ENCODE peak calls at places on chromosomes 11 and 22, in ten cellular contexts. W is cardiac muscle cell, E is WTC11, S is foreskin fibroblast, H is endodermal cell, Z is nephron progenitor cell, D is cardiac fibroblast, Q is PC-9, U is AG10803, V is left lung. G is an unnamed sample.

GRCh38 chr11:8083871-8084281 is 2.9 kb downstream of the TUB start:
- DNase-seq in W (no peak), E (no peak), S (no peak), H (peak), Z (no peak), D (no peak), Q (no peak), U (no peak), V (no peak), G (no peak)

GRCh38 chr11:108025387-108026080 is 16.8 kb downstream of the CUL5 start:
- DNase-seq in W (no peak), E (no peak), S (no peak), H (no peak), Z (no peak), D (no peak), Q (no peak), U (no peak), V (no peak), G (no peak)

GRCh38 chr22:41382610-41383009 is 868 bp downstream of the TEF start:
- DNase-seq in W (no peak), E (no peak), S (peak), H (no peak), Z (no peak), D (no peak), Q (no peak), U (peak), V (no peak), G (no peak)

GRCh38 chr22:23237201-23237798 is 57.0 kb downstream of the BCR start:
- DNase-seq in W (peak), E (peak), S (peak), H (peak), Z (peak), D (peak), Q (no peak), U (no peak), V (no peak), G (no peak)

GRCh38 chr11:117090111-117090706 is 8.0 kb downstream of the SIK3 start:
- DNase-seq in W (no peak), E (no peak), S (no peak), H (no peak), Z (no peak), D (no peak), Q (peak), U (no peak), V (no peak), G (no peak)

GRCh38 chr22:49754674-49755590 is 72.7 kb downstream of the BRD1 start:
- DNase-seq in W (no peak), E (no peak), S (no peak), H (peak), Z (no peak), D (no peak), Q (no peak), U (no peak), V (no peak), G (no peak)

GRCh38 chr11:38788591-38788990 is 2190.6 kb upstream of the RAG2 start:
- DNase-seq in W (no peak), E (no peak), S (no peak), H (no peak), Z (no peak), D (peak), Q (no peak), U (no peak), V (no peak), G (no peak)

GRCh38 chr22:17436382-17436951 is 67.2 kb downstream of the CECR2 start:
- DNase-seq in W (peak), E (no peak), S (no peak), H (no peak), Z (peak), D (peak), Q (no peak), U (no peak), V (peak), G (no peak)

GRCh38 chr11:103433380-103433779 is 324.2 kb downstream of the DYNC2H1 start:
- DNase-seq in W (peak), E (no peak), S (peak), H (no peak), Z (no peak), D (peak), Q (peak), U (peak), V (no peak), G (peak)

GRCh38 chr11:34417203-34417602 is 21.5 kb upstream of the CAT start:
- DNase-seq in W (no peak), E (no peak), S (no peak), H (no peak), Z (no peak), D (no peak), Q (no peak), U (no peak), V (no peak), G (no peak)

GRCh38 chr11:133530501-133530835 is 1.8 kb downstream of the OPCML start:
- DNase-seq in W (no peak), E (peak), S (no peak), H (peak), Z (no peak), D (no peak), Q (no peak), U (no peak), V (no peak), G (no peak)

GRCh38 chr11:27694992-27695391 is 5.3 kb downstream of the BDNF start:
- DNase-seq in W (peak), E (no peak), S (no peak), H (no peak), Z (no peak), D (peak), Q (no peak), U (peak), V (no peak), G (no peak)

GRCh38 chr11:92740251-92740650 is 229.2 kb upstream of the MTNR1B start:
- DNase-seq in W (no peak), E (no peak), S (no peak), H (no peak), Z (no peak), D (no peak), Q (no peak), U (no peak), V (no peak), G (no peak)

GRCh38 chr11:92738281-92738680 is 231.2 kb upstream of the MTNR1B start:
- DNase-seq in W (peak), E (no peak), S (no peak), H (no peak), Z (no peak), D (peak), Q (no peak), U (peak), V (no peak), G (no peak)

GRCh38 chr11:92739020-92739419 is 230.4 kb upstream of the MTNR1B start:
- DNase-seq in W (peak), E (no peak), S (peak), H (no peak), Z (no peak), D (peak), Q (no peak), U (peak), V (no peak), G (no peak)

GRCh38 chr11:92735039-92735438 is 234.4 kb upstream of the MTNR1B start:
- DNase-seq in W (peak), E (no peak), S (no peak), H (no peak), Z (no peak), D (no peak), Q (no peak), U (no peak), V (no peak), G (no peak)
- TF ChIP-seq CTCF in W (peak), E (no peak), S (peak), H (peak), Z (peak), D (peak), Q (peak), U (peak), V (no peak), G (peak)

GRCh38 chr11:2825261-2825885 is 60.2 kb downstream of the CDKN1C start:
- DNase-seq in W (peak), E (no peak), S (peak), H (no peak), Z (no peak), D (peak), Q (peak), U (peak), V (peak), G (peak)
- TF ChIP-seq CTCF in W (no peak), E (no peak), S (no peak), H (no peak), Z (no peak), D (peak), Q (no peak), U (peak), V (peak), G (peak)

DNA sequence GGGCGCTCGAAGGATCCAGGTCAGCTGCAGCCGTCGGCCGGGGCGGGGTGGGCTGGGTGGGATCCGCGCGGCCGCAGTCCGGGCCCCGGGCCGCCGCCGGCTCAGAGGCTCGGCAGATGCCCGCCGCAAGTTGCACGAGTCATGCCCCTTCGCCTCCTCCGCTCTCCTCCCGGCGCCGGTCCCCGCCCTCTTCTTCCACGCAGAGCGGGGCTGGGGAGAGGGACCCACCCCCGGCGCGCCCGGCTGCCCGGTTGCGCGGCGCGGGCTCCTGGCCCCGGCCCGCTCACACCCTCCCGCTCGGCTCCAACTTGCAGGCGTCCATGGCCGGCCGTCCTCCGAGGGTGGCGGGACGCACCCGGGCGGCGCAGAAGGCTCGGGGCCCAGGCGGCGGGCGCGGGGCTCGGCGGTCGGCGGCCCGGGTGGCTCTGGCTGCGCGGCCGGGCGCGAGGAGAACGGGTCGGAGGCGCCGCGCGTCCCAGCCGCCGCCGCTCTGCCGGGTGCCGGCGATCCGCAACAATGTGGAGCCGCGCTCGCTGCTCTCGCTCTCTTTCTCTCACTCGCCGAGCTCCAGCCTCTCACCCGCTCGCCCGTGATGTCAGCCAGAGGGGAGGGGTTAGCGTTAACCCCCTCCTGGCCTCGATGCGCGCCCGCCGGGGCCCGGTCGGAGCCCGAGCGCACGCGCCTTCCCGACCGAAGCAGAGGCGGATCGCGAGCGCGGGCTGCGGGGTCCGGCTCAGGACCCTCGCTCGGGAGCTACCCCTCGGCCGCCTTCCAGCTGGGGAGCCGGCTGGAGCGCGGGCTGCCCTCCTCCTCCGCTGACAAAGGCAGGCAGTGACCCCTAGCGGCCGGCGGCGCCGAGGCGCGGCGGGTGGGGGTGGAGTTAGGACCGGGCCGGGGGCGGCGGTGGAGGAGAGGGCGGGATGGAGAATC is at the start of gene NECTIN1:
- DNase-seq in W (peak), E (peak), S (peak), H (peak), Z (peak), D (peak), Q (peak), U (peak), V (peak), G (peak)
- TF ChIP-seq CTCF in W (peak), E (peak), S (peak), H (peak), Z (peak), D (peak), Q (peak), U (peak), V (peak), G (peak)

GRCh38 chr11:587978-588380 is 11.7 kb downstream of the PHRF1 start:
- DNase-seq in W (peak), E (no peak), S (peak), H (no peak), Z (no peak), D (peak), Q (no peak), U (peak), V (peak), G (peak)
- TF ChIP-seq CTCF in W (no peak), E (no peak), S (no peak), H (no peak), Z (no peak), D (no peak), Q (no peak), U (no peak), V (no peak), G (no peak)

GRCh38 chr11:22923561-22923960 is 63.3 kb upstream of the CCDC179 start:
- DNase-seq in W (no peak), E (no peak), S (no peak), H (no peak), Z (no peak), D (no peak), Q (no peak), U (no peak), V (no peak), G (no peak)

GRCh38 chr11:22930816-22931594 is 70.7 kb upstream of the CCDC179 start:
- DNase-seq in W (no peak), E (no peak), S (no peak), H (no peak), Z (no peak), D (no peak), Q (no peak), U (no peak), V (no peak), G (no peak)

GRCh38 chr11:22926341-22926740 is 66.1 kb upstream of the CCDC179 start:
- DNase-seq in W (no peak), E (no peak), S (no peak), H (no peak), Z (no peak), D (no peak), Q (no peak), U (no peak), V (no peak), G (no peak)

GRCh38 chr11:22927793-22928192 is 67.5 kb upstream of the CCDC179 start:
- DNase-seq in W (no peak), E (no peak), S (no peak), H (no peak), Z (no peak), D (no peak), Q (no peak), U (no peak), V (no peak), G (no peak)

DNA sequence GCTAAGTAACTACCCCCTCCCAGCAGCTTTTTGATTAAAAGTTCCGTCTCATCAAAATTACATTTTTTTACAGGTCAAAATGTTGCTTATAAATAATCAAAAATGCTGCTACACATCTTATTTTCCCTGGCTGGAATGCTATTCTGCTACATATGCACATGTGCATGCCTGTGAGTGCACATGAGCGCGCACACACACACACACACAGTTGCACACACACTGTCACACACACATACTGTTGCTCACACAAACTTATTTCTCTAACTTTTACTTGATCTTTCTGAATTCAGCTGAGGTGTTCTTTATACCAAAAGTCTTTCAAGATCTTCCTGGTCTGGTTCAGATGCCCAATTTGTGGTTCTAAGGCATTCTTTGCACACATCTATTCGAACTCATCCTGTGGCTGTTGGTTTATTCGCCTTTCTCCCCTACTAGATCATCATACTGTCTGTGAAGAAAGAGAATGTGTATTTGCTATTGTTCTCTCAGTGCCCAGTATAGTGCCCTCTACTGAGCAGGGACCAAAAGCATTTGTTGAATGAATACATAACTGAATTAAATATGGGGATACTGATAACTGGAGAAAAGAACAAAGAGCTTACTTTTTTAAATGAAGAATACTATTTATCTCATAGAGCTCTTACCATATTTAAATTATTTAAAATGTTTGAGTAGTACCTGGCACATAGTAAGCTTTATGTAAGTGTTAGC is 68.1 kb upstream of the CCDC179 start:
- DNase-seq in W (peak), E (no peak), S (no peak), H (no peak), Z (no peak), D (no peak), Q (no peak), U (no peak), V (no peak), G (no peak)
- TF ChIP-seq CTCF in W (no peak), E (no peak), S (no peak), H (peak), Z (no peak), D (peak), Q (no peak), U (no peak), V (no peak), G (peak)

GRCh38 chr11:32154275-32154674 is 63.4 kb downstream of the RCN1 start:
- DNase-seq in W (peak), E (no peak), S (peak), H (no peak), Z (no peak), D (peak), Q (peak), U (peak), V (no peak), G (peak)
- TF ChIP-seq CTCF in W (peak), E (no peak), S (peak), H (peak), Z (no peak), D (no peak), Q (peak), U (peak), V (no peak), G (peak)

DNA sequence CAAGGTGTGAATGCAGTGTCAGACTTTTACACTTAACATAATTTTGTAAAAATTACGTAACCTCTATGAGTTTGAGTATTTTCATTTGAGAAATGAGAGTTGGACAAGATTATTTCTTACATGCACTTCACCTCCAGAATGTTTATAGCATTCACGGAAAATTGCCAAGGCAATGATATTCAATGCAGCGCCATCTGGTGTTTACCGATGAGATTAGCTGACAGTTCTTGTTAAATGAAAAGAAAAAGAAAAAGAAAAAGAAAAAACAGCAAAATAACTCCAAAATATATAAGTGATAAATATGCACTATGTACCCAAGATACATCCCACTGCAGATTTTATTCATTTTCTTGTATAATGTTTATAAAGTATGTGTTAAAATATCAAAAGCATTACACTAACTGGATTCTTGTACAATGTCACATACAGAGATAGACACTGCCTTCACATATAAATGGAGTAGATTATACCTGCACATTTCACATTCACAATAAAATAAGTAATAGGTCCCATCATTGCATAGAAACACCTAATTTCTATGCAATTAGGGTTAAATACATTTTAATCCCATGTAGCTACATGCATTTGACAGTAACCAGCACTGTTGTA is 976.3 kb upstream of the FAT3 start:
- DNase-seq in W (peak), E (peak), S (peak), H (peak), Z (peak), D (peak), Q (no peak), U (no peak), V (no peak), G (no peak)
- TF ChIP-seq CTCF in W (peak), E (peak), S (peak), H (peak), Z (peak), D (peak), Q (peak), U (peak), V (peak), G (peak)

DNA sequence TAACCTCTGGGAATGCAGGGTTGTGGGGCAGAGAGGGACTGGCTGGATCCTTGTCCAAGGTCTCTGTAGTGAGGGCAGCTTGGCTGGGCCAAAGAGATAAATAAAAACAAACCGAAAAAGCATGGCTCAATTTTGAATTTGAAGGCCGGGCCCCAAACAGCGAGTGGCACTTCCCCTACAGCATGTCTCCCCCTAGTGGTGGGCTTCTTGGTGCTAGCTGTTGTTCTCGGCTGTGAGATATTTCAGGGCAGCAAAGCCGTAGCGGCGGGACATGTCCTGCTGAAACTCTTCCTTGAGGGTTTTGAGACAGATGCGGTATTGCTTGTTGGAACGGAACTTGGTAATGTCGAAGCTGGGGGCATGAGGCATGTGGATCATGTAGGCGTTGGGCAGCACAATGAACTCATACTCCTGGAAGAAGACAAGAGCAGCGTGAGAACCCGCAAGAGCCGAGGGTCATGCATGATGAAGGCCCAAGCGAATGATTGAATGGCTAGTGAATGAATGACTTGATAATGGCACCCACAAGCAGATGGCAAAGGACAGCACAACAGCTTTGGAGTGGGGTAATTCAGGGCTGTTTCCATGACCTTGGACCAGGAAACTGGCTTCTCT is 216.1 kb upstream of the SYN3 start:
- DNase-seq in W (peak), E (peak), S (no peak), H (peak), Z (peak), D (peak), Q (no peak), U (peak), V (no peak), G (no peak)
- TF ChIP-seq CTCF in W (peak), E (peak), S (peak), H (peak), Z (peak), D (peak), Q (peak), U (peak), V (no peak), G (peak)

G was measured in HFFc6.